ENCODE peak calls at places on chromosome 22, in five cellular contexts. One of them, this sample, is unnamed.

GRCh38 chr22:17205432-17205831 is 13.8 kb downstream of the ADA2 start:
- DNase-seq in endothelial cell of umbilical vein: no peak
- DNase-seq in stimulated activated CD8-positive, alpha-beta memory T cell treated with anti-CD3 and anti-CD28 coated beads, Interleukin-4, amount 100 ng/mL, for 24 hours: no peak
- DNase-seq in HS-5: no peak
- DNase-seq in stimulated activated naive CD4-positive, alpha-beta T cell treated with Interleukin-2 at 50 U/mL for 16 hours: no peak
- DNase-seq in this sample: no peak

GRCh38 chr22:36081023-36081431 is 52.4 kb upstream of the RBFOX2 start:
- DNase-seq in stimulated activated CD8-positive, alpha-beta memory T cell treated with anti-CD3 and anti-CD28 coated beads, Interleukin-4, amount 100 ng/mL, for 24 hours: no peak
- DNase-seq in HS-5: peak
- DNase-seq in endothelial cell of umbilical vein: no peak
- DNase-seq in stimulated activated naive CD4-positive, alpha-beta T cell treated with Interleukin-2 at 50 U/mL for 16 hours: no peak
- DNase-seq in this sample: no peak

GRCh38 chr22:48896766-48897637 is 930.7 kb downstream of the BRD1 start:
- DNase-seq in stimulated activated naive CD4-positive, alpha-beta T cell treated with Interleukin-2 at 50 U/mL for 16 hours: no peak
- DNase-seq in HS-5: no peak
- DNase-seq in stimulated activated CD8-positive, alpha-beta memory T cell treated with anti-CD3 and anti-CD28 coated beads, Interleukin-4, amount 100 ng/mL, for 24 hours: no peak
- DNase-seq in endothelial cell of umbilical vein: no peak
- DNase-seq in this sample: peak

GRCh38 chr22:37801946-37802309 is 5.8 kb upstream of the GCAT start:
- DNase-seq in HS-5: no peak
- DNase-seq in stimulated activated naive CD4-positive, alpha-beta T cell treated with Interleukin-2 at 50 U/mL for 16 hours: no peak
- DNase-seq in endothelial cell of umbilical vein: no peak
- DNase-seq in stimulated activated CD8-positive, alpha-beta memory T cell treated with anti-CD3 and anti-CD28 coated beads, Interleukin-4, amount 100 ng/mL, for 24 hours: no peak
- DNase-seq in this sample: no peak

GRCh38 chr22:47207846-47208554 is 445.6 kb downstream of the TBC1D22A start:
- DNase-seq in stimulated activated naive CD4-positive, alpha-beta T cell treated with Interleukin-2 at 50 U/mL for 16 hours: no peak
- DNase-seq in HS-5: no peak
- DNase-seq in stimulated activated CD8-positive, alpha-beta memory T cell treated with anti-CD3 and anti-CD28 coated beads, Interleukin-4, amount 100 ng/mL, for 24 hours: no peak
- DNase-seq in endothelial cell of umbilical vein: no peak
- DNase-seq in this sample: no peak

GRCh38 chr22:25403284-25403606 is 161.2 kb upstream of the GRK3 start:
- DNase-seq in endothelial cell of umbilical vein: no peak
- DNase-seq in stimulated activated CD8-positive, alpha-beta memory T cell treated with anti-CD3 and anti-CD28 coated beads, Interleukin-4, amount 100 ng/mL, for 24 hours: no peak
- DNase-seq in HS-5: no peak
- DNase-seq in stimulated activated naive CD4-positive, alpha-beta T cell treated with Interleukin-2 at 50 U/mL for 16 hours: no peak
- DNase-seq in this sample: no peak

GRCh38 chr22:32475428-32476010 is 908 bp downstream of the FBXO7 start:
- DNase-seq in stimulated activated naive CD4-positive, alpha-beta T cell treated with Interleukin-2 at 50 U/mL for 16 hours: peak
- DNase-seq in stimulated activated CD8-positive, alpha-beta memory T cell treated with anti-CD3 and anti-CD28 coated beads, Interleukin-4, amount 100 ng/mL, for 24 hours: no peak
- DNase-seq in HS-5: peak
- DNase-seq in endothelial cell of umbilical vein: peak
- DNase-seq in this sample: peak

GRCh38 chr22:38415046-38415445 is 40.0 kb downstream of the KCNJ4 start:
- DNase-seq in HS-5: no peak
- DNase-seq in endothelial cell of umbilical vein: no peak
- DNase-seq in stimulated activated CD8-positive, alpha-beta memory T cell treated with anti-CD3 and anti-CD28 coated beads, Interleukin-4, amount 100 ng/mL, for 24 hours: no peak
- DNase-seq in stimulated activated naive CD4-positive, alpha-beta T cell treated with Interleukin-2 at 50 U/mL for 16 hours: no peak
- DNase-seq in this sample: peak

This sample was measured in left lung.